ENCODE peak calls at places on chromosomes 3 and 15, in four cellular contexts. F, G, Q and J are unnamed samples.

GRCh38 chr15:52331490-52332240 is 36.1 kb upstream of the MYO5C start:
- DNase-seq in Q (peak), G (no peak), F (peak), J (peak)

GRCh38 chr3:178084938-178085816 is 451.1 kb upstream of the KCNMB2 start:
- DNase-seq in G (peak), Q (peak), F (peak), J (no peak)

GRCh38 chr15:94456246-94456645 is 224.9 kb downstream of the MCTP2 start:
- DNase-seq in F (no peak), Q (no peak), G (no peak), J (no peak)

GRCh38 chr3:62771331-62772097 is 103.7 kb downstream of the CADPS start:
- DNase-seq in Q (no peak), G (no peak), F (no peak), J (no peak)

GRCh38 chr3:32238816-32239637 is 547 bp downstream of the CMTM8 start:
- DNase-seq in G (no peak), Q (peak), F (peak), J (no peak)

GRCh38 chr15:45117327-45118130 is 3.4 kb downstream of the DUOXA2 start:
- DNase-seq in G (no peak), F (no peak), Q (no peak), J (no peak)

GRCh38 chr3:15271785-15272381 is 60.5 kb downstream of the SH3BP5 start:
- DNase-seq in F (no peak), G (no peak), Q (no peak), J (peak)

GRCh38 chr3:38698760-38699159 is 49.3 kb upstream of the SCN5A start:
- DNase-seq in F (no peak), G (no peak), Q (no peak), J (no peak)

GRCh38 chr3:16243706-16244490 is 20.8 kb downstream of the DPH3 start:
- DNase-seq in Q (peak), G (no peak), F (no peak), J (no peak)

GRCh38 chr3:121817753-121818152 is 17.1 kb downstream of the IQCB1 start:
- DNase-seq in F (no peak), G (no peak), Q (no peak), J (no peak)

GRCh38 chr3:159770998-159771397 is 217.6 kb upstream of the IL12A start:
- DNase-seq in Q (no peak), F (no peak), G (no peak), J (no peak)

GRCh38 chr15:101120473-101120872 is 131.4 kb downstream of the CHSY1 start:
- DNase-seq in G (no peak), Q (no peak), F (no peak), J (no peak)

GRCh38 chr3:48157215-48157840 is 30.9 kb downstream of the CDC25A start:
- DNase-seq in Q (peak), F (no peak), G (no peak), J (no peak)

GRCh38 chr3:134369231-134369741 is 5.0 kb downstream of the AMOTL2 start:
- DNase-seq in G (no peak), F (peak), Q (peak), J (no peak)

GRCh38 chr15:99071091-99071680 is 33.7 kb upstream of the SYNM start:
- DNase-seq in F (no peak), Q (no peak), G (no peak), J (no peak)

GRCh38 chr15:40271915-40272712 is 10.8 kb downstream of the ANKRD63 start:
- DNase-seq in F (no peak), Q (no peak), G (no peak), J (no peak)

GRCh38 chr3:136882575-136882974 is 20.6 kb downstream of the NCK1 start:
- DNase-seq in Q (no peak), G (no peak), F (no peak), J (no peak)

GRCh38 chr3:60135474-60135873 is 1085.6 kb upstream of the CFAP20DC start:
- DNase-seq in F (no peak), Q (no peak), G (no peak), J (no peak)

GRCh38 chr3:60142009-60142408 is 1092.2 kb upstream of the CFAP20DC start:
- DNase-seq in Q (no peak), F (no peak), G (no peak), J (no peak)

GRCh38 chr3:60136606-60137005 is 1086.8 kb upstream of the CFAP20DC start:
- DNase-seq in Q (no peak), F (no peak), G (no peak), J (no peak)

GRCh38 chr3:60144071-60144470 is 1094.2 kb upstream of the CFAP20DC start:
- DNase-seq in Q (no peak), G (no peak), F (no peak), J (no peak)

GRCh38 chr3:60140160-60140559 is 1090.3 kb upstream of the CFAP20DC start:
- DNase-seq in G (no peak), F (no peak), Q (no peak), J (no peak)
- H3K4me3 ChIP-seq in G (no peak), F (no peak), Q (no peak), J (no peak)

GRCh38 chr3:69762790-69763229 is 23.5 kb downstream of the MITF start:
- DNase-seq in G (no peak), Q (no peak), F (no peak), J (no peak)

GRCh38 chr3:69763976-69764851 is 24.9 kb downstream of the MITF start:
- DNase-seq in F (no peak), G (no peak), Q (no peak), J (no peak)

GRCh38 chr3:69764861-69765260 is 25.6 kb downstream of the MITF start:
- DNase-seq in F (no peak), G (no peak), Q (no peak), J (no peak)

GRCh38 chr3:69761896-69762789 is 22.9 kb downstream of the MITF start:
- DNase-seq in G (peak), F (peak), Q (peak), J (no peak)

GRCh38 chr3:69763458-69763857 is 24.2 kb downstream of the MITF start:
- DNase-seq in Q (no peak), G (no peak), F (no peak), J (no peak)
- H3K4me3 ChIP-seq in Q (no peak), G (no peak), F (no peak), J (no peak)

GRCh38 chr15:85333132-85333831 is 47.1 kb upstream of the AKAP13 start:
- DNase-seq in F (peak), Q (peak), G (peak), J (no peak)
- H3K4me3 ChIP-seq in F (no peak), Q (no peak), G (peak), J (no peak)

GRCh38 chr3:45167011-45167911 is 21.1 kb upstream of the CDCP1 start:
- DNase-seq in G (peak), F (peak), Q (peak), J (peak)
- H3K4me3 ChIP-seq in G (peak), F (peak), Q (no peak), J (peak)

GRCh38 chr3:147422934-147423599 is 13.9 kb downstream of the ZIC1 start:
- DNase-seq in G (no peak), Q (no peak), F (no peak), J (no peak)
- H3K4me3 ChIP-seq in G (no peak), Q (no peak), F (no peak), J (no peak)

GRCh38 chr15:73951044-73951561 is 24.8 kb downstream of the LOXL1 start:
- DNase-seq in G (peak), Q (peak), F (peak), J (peak)
- H3K4me3 ChIP-seq in G (no peak), Q (no peak), F (no peak), J (no peak)

DNA sequence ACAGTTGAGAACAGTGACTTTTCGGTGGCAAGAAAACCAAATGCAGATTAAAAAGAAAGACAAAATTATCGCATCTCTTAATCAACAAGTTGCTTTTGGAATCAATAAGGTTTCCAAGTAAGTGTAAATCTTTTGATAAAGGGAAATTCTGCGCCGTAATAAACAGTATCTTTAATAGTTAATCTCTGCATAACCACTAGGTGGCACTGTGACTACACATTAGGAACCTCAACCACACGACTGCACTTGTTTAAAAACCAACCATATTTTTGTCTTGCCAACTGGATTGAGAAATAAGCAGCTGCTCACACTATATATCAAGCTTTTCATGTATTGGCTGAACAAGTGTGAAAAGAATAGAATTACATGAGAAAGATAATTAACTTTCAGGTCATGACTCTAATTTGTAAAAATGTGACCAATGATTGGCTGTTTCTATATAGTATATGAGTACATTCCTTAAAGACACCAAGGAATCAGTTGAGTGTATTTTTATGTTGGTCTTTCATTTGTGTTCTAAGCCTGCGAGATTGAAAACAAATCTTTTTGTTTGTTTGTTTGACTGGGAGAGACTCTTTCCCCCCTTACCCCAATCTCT is 72.7 kb downstream of the DZIP3 start:
- DNase-seq in Q (peak), F (peak), G (peak), J (peak)
- H3K4me3 ChIP-seq in Q (peak), F (no peak), G (no peak), J (no peak)

GRCh38 chr3:123328851-123329635 is 119.8 kb downstream of the ADCY5 start:
- DNase-seq in F (peak), Q (peak), G (no peak), J (peak)

GRCh38 chr3:123326531-123326930 is 122.4 kb downstream of the ADCY5 start:
- DNase-seq in Q (no peak), F (no peak), G (no peak), J (no peak)

GRCh38 chr3:123327480-123327879 is 121.4 kb downstream of the ADCY5 start:
- DNase-seq in F (no peak), Q (no peak), G (no peak), J (no peak)

GRCh38 chr3:123329636-123330340 is 119.1 kb downstream of the ADCY5 start:
- DNase-seq in G (no peak), F (no peak), Q (no peak), J (no peak)

GRCh38 chr3:123327956-123328850 is 120.7 kb downstream of the ADCY5 start:
- DNase-seq in F (no peak), Q (no peak), G (no peak), J (no peak)
- H3K4me3 ChIP-seq in F (no peak), Q (no peak), G (no peak), J (no peak)